ENCODE peak calls at places on chromosomes 16 and 17, in eight cellular contexts. C is IMR-90, P is endodermal cell, D is AG04450, X is hepatocyte, M is HAP-1, O is Karpas-422, G is cardiac muscle cell. S is an unnamed sample.

GRCh38 chr16:68444058-68444657 is 4.2 kb downstream of the SMPD3 start:
- DNase-seq in C (peak; percentile 21), P (peak; percentile 94), D (no peak), X (peak; percentile 84), M (peak; percentile 22), O (peak; percentile 60), G (peak; percentile 59), S (peak; percentile 78)

GRCh38 chr17:59046192-59046591 is 60.5 kb downstream of the TRIM37 start:
- DNase-seq in C (peak; percentile 93), P (no peak), D (peak; percentile 33), X (no peak), M (no peak), O (no peak), G (peak; percentile 90), S (no peak)

GRCh38 chr17:33948299-33948698 is 306.8 kb upstream of the CCL2 start:
- DNase-seq in C (no peak), P (peak; percentile 42), D (no peak), X (no peak), M (no peak), O (no peak), G (no peak), S (no peak)

GRCh38 chr17:78117027-78117981 is 11.3 kb downstream of the TMC6 start:
- DNase-seq in C (no peak), P (peak; percentile 88), D (no peak), X (no peak), M (no peak), O (no peak), G (no peak), S (no peak)

GRCh38 chr16:15946257-15947044 is 3.0 kb upstream of the ABCC1 start:
- DNase-seq in C (peak; percentile 91), P (no peak), D (peak; percentile 66), X (peak; percentile 21), M (peak; percentile 77), O (no peak), G (peak; percentile 73), S (no peak)

GRCh38 chr16:75398333-75398732 is 35.0 kb downstream of the CFDP1 start:
- DNase-seq in C (no peak), P (no peak), D (no peak), X (no peak), M (no peak), O (no peak), G (peak; percentile 17), S (no peak)

GRCh38 chr16:47037746-47038458 is 64.4 kb upstream of the DNAJA2 start:
- DNase-seq in C (peak; percentile 62), P (peak; percentile 95), D (peak; percentile 44), X (peak; percentile 91), M (peak; percentile 76), O (peak; percentile 92), G (peak; percentile 85), S (peak; percentile 79)

GRCh38 chr17:20216154-20216815 is 207.1 kb downstream of the SPECC1 start:
- DNase-seq in C (no peak), P (no peak), D (no peak), X (no peak), M (no peak), O (no peak), G (no peak), S (peak; percentile 21)

GRCh38 chr16:78567713-78568112 is 468.3 kb downstream of the WWOX start:
- DNase-seq in C (no peak), P (peak; percentile 40), D (no peak), X (no peak), M (no peak), O (no peak), G (no peak), S (no peak)

GRCh38 chr16:29154100-29154499 is 169.2 kb downstream of the LAT start:
- DNase-seq in C (no peak), P (no peak), D (no peak), X (no peak), M (no peak), O (no peak), G (no peak), S (no peak)

GRCh38 chr16:54135361-54136275 is 151.0 kb downstream of the IRX3 start:
- DNase-seq in C (peak; percentile 68), P (no peak), D (no peak), X (no peak), M (no peak), O (no peak), G (peak; percentile 71), S (peak; percentile 31)

DNA sequence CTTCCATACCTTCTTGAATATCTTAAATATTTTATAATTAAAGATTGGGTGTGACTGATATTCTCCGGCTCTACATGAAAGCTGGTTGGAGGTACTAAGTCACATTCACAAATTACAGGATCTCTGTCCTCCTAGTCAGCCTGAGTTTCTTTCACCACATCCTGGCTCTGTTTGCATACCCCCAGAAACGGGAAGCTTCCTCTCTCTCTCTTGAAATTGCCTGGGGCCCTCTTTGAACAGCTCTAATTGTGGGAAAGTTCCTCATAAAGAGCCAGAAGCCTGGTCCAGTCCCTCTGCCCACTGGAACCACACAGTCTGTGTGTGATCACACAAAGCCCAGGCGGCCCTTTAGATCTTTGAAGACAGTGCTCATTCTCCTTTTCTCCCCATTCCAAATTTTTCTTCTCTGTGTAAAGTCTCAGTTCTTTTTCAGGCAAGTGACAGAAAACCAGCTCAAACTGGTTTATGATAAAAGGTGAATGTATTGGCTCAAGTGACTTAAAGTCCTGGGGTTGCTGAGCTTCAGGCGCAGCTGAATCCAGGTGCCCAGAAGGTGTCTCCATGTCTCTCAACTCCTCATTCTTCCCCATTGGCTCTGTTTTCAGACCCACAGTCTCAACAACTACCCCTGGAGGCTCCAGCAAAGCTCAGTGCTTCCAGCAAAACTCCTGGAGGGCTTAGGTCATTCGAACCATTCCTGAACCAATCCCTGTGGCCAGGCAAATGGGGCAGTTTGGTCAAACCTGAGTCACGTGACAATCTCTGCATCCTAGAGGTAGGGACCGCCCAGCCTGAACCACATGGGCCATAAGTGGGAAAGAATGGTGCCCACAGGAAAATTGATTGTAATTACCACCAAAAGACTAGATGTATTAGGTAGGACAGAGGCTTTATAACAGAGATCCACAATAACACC is 8.5 kb upstream of the RAI1 start:
- DNase-seq in C (no peak), P (no peak), D (no peak), X (no peak), M (no peak), O (peak; percentile 66), G (no peak), S (peak; percentile 43)
- H3K27me3 ChIP-seq in C (peaks cover 4% of the 10 kb centered on the region), P (peaks cover 7% of the 10 kb centered on the region), D (peaks cover 6% of the 10 kb centered on the region), X (no peaks in the 10 kb centered on the region), M (no peaks in the 10 kb centered on the region), O (no peaks in the 10 kb centered on the region), G (peaks cover 9% of the 10 kb centered on the region), S (no peaks in the 10 kb centered on the region)

GRCh38 chr17:60134396-60135159 is 15.2 kb upstream of the CA4 start:
- DNase-seq in C (peak; percentile 67), P (peak; percentile 39), D (no peak), X (no peak), M (no peak), O (no peak), G (peak; percentile 47), S (no peak)

GRCh38 chr17:60137731-60138130 is 12.0 kb upstream of the CA4 start:
- DNase-seq in C (no peak), P (peak; percentile 25), D (no peak), X (no peak), M (no peak), O (no peak), G (no peak), S (no peak)

GRCh38 chr17:60135160-60135950 is 14.4 kb upstream of the CA4 start:
- DNase-seq in C (peak; percentile 90), P (peak; percentile 99), D (peak; percentile 72), X (peak; percentile 91), M (peak; percentile 88), O (no peak), G (peak; percentile 90), S (peak; percentile 92)

GRCh38 chr17:60138769-60139437 is 10.9 kb upstream of the CA4 start:
- DNase-seq in C (no peak), P (peak; percentile 61), D (no peak), X (no peak), M (no peak), O (no peak), G (no peak), S (no peak)

GRCh38 chr17:60135951-60136666 is 13.7 kb upstream of the CA4 start:
- DNase-seq in C (no peak), P (peak; percentile 40), D (no peak), X (no peak), M (no peak), O (peak; percentile 54), G (no peak), S (no peak)
- H3K27me3 ChIP-seq in C (peaks cover 25% of the 10 kb centered on the region), P (peaks cover 53% of the 10 kb centered on the region), D (peaks cover 29% of the 10 kb centered on the region), X (peaks cover 35% of the 10 kb centered on the region), M (no peaks in the 10 kb centered on the region), O (no peaks in the 10 kb centered on the region), G (peaks cover 56% of the 10 kb centered on the region), S (peaks cover 33% of the 10 kb centered on the region)

GRCh38 chr17:977163-977562 is 2.4 kb downstream of the NXN start:
- DNase-seq in C (peak; percentile 54), P (no peak), D (no peak), X (no peak), M (no peak), O (no peak), G (no peak), S (no peak)

GRCh38 chr17:973053-973452 is 6.5 kb downstream of the NXN start:
- DNase-seq in C (no peak), P (peak; percentile 85), D (no peak), X (no peak), M (no peak), O (no peak), G (no peak), S (peak; percentile 89)

GRCh38 chr17:976316-976715 is 3.3 kb downstream of the NXN start:
- DNase-seq in C (no peak), P (no peak), D (no peak), X (no peak), M (no peak), O (no peak), G (no peak), S (no peak)

GRCh38 chr17:978110-979093 is 1.2 kb downstream of the NXN start:
- DNase-seq in C (peak; percentile 61), P (peak; percentile 84), D (no peak), X (no peak), M (peak; percentile 25), O (no peak), G (peak; percentile 32), S (peak; percentile 48)

GRCh38 chr17:975321-975982 is 4.1 kb downstream of the NXN start:
- DNase-seq in C (no peak), P (no peak), D (no peak), X (no peak), M (no peak), O (no peak), G (no peak), S (no peak)
- H3K27me3 ChIP-seq in C (no peaks in the 10 kb centered on the region), P (no peaks in the 10 kb centered on the region), D (no peaks in the 10 kb centered on the region), X (no peaks in the 10 kb centered on the region), M (no peaks in the 10 kb centered on the region), O (no peaks in the 10 kb centered on the region), G (no peaks in the 10 kb centered on the region), S (no peaks in the 10 kb centered on the region)

GRCh38 chr17:45946841-45947256 is 52.2 kb upstream of the STH start:
- DNase-seq in C (no peak), P (no peak), D (no peak), X (no peak), M (no peak), O (no peak), G (peak; percentile 74), S (no peak)
- H3K27me3 ChIP-seq in C (peaks cover 45% of the 10 kb centered on the region), P (peaks cover 27% of the 10 kb centered on the region), D (peaks cover 49% of the 10 kb centered on the region), X (peaks cover 29% of the 10 kb centered on the region), M (no peaks in the 10 kb centered on the region), O (peaks cover 3% of the 10 kb centered on the region), G (peaks cover 21% of the 10 kb centered on the region), S (no peaks in the 10 kb centered on the region)

S was measured in mesendoderm.